ENCODE peak calls at places on chromosomes 13 and 19, in five cellular contexts. One of them, this sample, is unnamed.

GRCh38 chr13:80363890-80364503 is 23.1 kb upstream of the SPRY2 start:
- DNase-seq in RWPE1: peak; percentile 24
- DNase-seq in mammary epithelial cell: peak; percentile 5
- DNase-seq in CD4-positive, alpha-beta memory T cell: no peak
- DNase-seq in endothelial cell of umbilical vein: peak; percentile 46
- DNase-seq in this sample: no peak

GRCh38 chr13:77535448-77535847 is at the start of gene SCEL:
- DNase-seq in RWPE1: peak; percentile 82
- DNase-seq in mammary epithelial cell: peak; percentile 55
- DNase-seq in CD4-positive, alpha-beta memory T cell: no peak
- DNase-seq in endothelial cell of umbilical vein: no peak
- DNase-seq in this sample: no peak

GRCh38 chr13:102555914-102556553 is 40.8 kb upstream of the TPP2 start:
- DNase-seq in RWPE1: peak; percentile 45
- DNase-seq in mammary epithelial cell: peak; percentile 59
- DNase-seq in CD4-positive, alpha-beta memory T cell: no peak
- DNase-seq in endothelial cell of umbilical vein: peak; percentile 52
- DNase-seq in this sample: peak; percentile 24

GRCh38 chr19:2240881-2241760 is 4.5 kb downstream of the SF3A2 start:
- DNase-seq in RWPE1: no peak
- DNase-seq in mammary epithelial cell: no peak
- DNase-seq in CD4-positive, alpha-beta memory T cell: no peak
- DNase-seq in endothelial cell of umbilical vein: no peak
- DNase-seq in this sample: no peak

GRCh38 chr13:86383561-86383960 is 584.3 kb upstream of the SLITRK6 start:
- DNase-seq in RWPE1: no peak
- DNase-seq in mammary epithelial cell: no peak
- DNase-seq in CD4-positive, alpha-beta memory T cell: no peak
- DNase-seq in endothelial cell of umbilical vein: no peak
- DNase-seq in this sample: no peak

GRCh38 chr19:58581227-58582141 is 8.3 kb upstream of the MZF1 start:
- DNase-seq in RWPE1: no peak
- DNase-seq in mammary epithelial cell: peak; percentile 72
- DNase-seq in CD4-positive, alpha-beta memory T cell: peak; percentile 91
- DNase-seq in endothelial cell of umbilical vein: peak; percentile 91
- DNase-seq in this sample: peak; percentile 49

GRCh38 chr13:20475927-20476691 is 49.5 kb downstream of the CRYL1 start:
- DNase-seq in RWPE1: no peak
- DNase-seq in mammary epithelial cell: peak; percentile 44
- DNase-seq in CD4-positive, alpha-beta memory T cell: peak; percentile 86
- DNase-seq in endothelial cell of umbilical vein: no peak
- DNase-seq in this sample: no peak

GRCh38 chr13:23671367-23671766 is 101.2 kb downstream of the TNFRSF19 start:
- DNase-seq in RWPE1: no peak
- DNase-seq in mammary epithelial cell: no peak
- DNase-seq in CD4-positive, alpha-beta memory T cell: no peak
- DNase-seq in endothelial cell of umbilical vein: no peak
- DNase-seq in this sample: no peak

GRCh38 chr19:18434411-18435184 is 3.3 kb downstream of the ISYNA1 start:
- DNase-seq in RWPE1: no peak
- DNase-seq in mammary epithelial cell: no peak
- DNase-seq in CD4-positive, alpha-beta memory T cell: no peak
- DNase-seq in endothelial cell of umbilical vein: no peak
- DNase-seq in this sample: no peak

GRCh38 chr19:27824108-27824507 is 1388.8 kb downstream of the UQCRFS1 start:
- DNase-seq in RWPE1: no peak
- DNase-seq in mammary epithelial cell: no peak
- DNase-seq in CD4-positive, alpha-beta memory T cell: no peak
- DNase-seq in endothelial cell of umbilical vein: no peak
- DNase-seq in this sample: no peak

GRCh38 chr19:50870417-50871089 is 2.7 kb upstream of the KLK2 start:
- DNase-seq in RWPE1: no peak
- DNase-seq in mammary epithelial cell: no peak
- DNase-seq in CD4-positive, alpha-beta memory T cell: no peak
- DNase-seq in endothelial cell of umbilical vein: no peak
- DNase-seq in this sample: no peak

GRCh38 chr13:36395280-36395679 is 37.0 kb upstream of the CCNA1 start:
- DNase-seq in RWPE1: peak; percentile 60
- DNase-seq in mammary epithelial cell: peak; percentile 20
- DNase-seq in CD4-positive, alpha-beta memory T cell: no peak
- DNase-seq in endothelial cell of umbilical vein: peak; percentile 54
- DNase-seq in this sample: no peak

DNA sequence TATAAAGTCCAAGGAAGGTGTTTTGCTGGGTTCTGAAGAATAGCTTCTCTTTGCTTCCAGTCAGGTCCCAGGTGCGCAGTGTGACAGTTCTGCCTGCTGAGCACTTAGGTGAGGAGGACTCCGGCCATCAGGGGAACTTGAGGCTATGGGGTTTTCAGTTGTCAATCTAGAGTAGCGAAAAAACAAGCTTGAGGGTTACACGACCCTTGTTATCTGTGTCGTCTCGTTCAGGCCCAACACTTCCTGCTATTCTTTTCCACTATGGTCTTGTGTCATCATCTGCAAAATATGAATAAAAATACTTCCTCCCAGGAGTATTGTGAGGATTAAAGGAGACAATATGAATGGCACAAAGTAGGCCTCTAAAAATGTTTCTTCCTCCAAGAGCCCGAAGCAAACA is 40.3 kb upstream of the RCBTB2 start:
- DNase-seq in RWPE1: no peak
- DNase-seq in mammary epithelial cell: no peak
- DNase-seq in CD4-positive, alpha-beta memory T cell: no peak
- DNase-seq in endothelial cell of umbilical vein: peak; percentile 77
- DNase-seq in this sample: no peak
- H3K27ac ChIP-seq in RWPE1: no peak overlapping the region
- H3K27ac ChIP-seq in mammary epithelial cell: no peak overlapping the region
- H3K27ac ChIP-seq in CD4-positive, alpha-beta memory T cell: no peak overlapping the region
- H3K27ac ChIP-seq in endothelial cell of umbilical vein: no peak overlapping the region
- H3K27ac ChIP-seq in this sample: no peak overlapping the region

GRCh38 chr13:110329258-110329657 is 22.2 kb downstream of the COL4A2 start:
- DNase-seq in RWPE1: no peak
- DNase-seq in mammary epithelial cell: no peak
- DNase-seq in CD4-positive, alpha-beta memory T cell: no peak
- DNase-seq in endothelial cell of umbilical vein: no peak
- DNase-seq in this sample: no peak

GRCh38 chr13:110331362-110331761 is 24.3 kb downstream of the COL4A2 start:
- DNase-seq in RWPE1: no peak
- DNase-seq in mammary epithelial cell: no peak
- DNase-seq in CD4-positive, alpha-beta memory T cell: no peak
- DNase-seq in endothelial cell of umbilical vein: no peak
- DNase-seq in this sample: no peak

GRCh38 chr13:110329798-110330461 is 22.8 kb downstream of the COL4A2 start:
- DNase-seq in RWPE1: no peak
- DNase-seq in mammary epithelial cell: no peak
- DNase-seq in CD4-positive, alpha-beta memory T cell: no peak
- DNase-seq in endothelial cell of umbilical vein: no peak
- DNase-seq in this sample: no peak

GRCh38 chr13:110328509-110328908 is 21.4 kb downstream of the COL4A2 start:
- DNase-seq in RWPE1: no peak
- DNase-seq in mammary epithelial cell: no peak
- DNase-seq in CD4-positive, alpha-beta memory T cell: no peak
- DNase-seq in endothelial cell of umbilical vein: no peak
- DNase-seq in this sample: no peak

GRCh38 chr13:110330491-110331001 is 23.5 kb downstream of the COL4A2 start:
- DNase-seq in RWPE1: no peak
- DNase-seq in mammary epithelial cell: no peak
- DNase-seq in CD4-positive, alpha-beta memory T cell: no peak
- DNase-seq in endothelial cell of umbilical vein: no peak
- DNase-seq in this sample: no peak
- H3K27ac ChIP-seq in RWPE1: no peak overlapping the region
- H3K27ac ChIP-seq in mammary epithelial cell: no peak overlapping the region
- H3K27ac ChIP-seq in CD4-positive, alpha-beta memory T cell: no peak overlapping the region
- H3K27ac ChIP-seq in endothelial cell of umbilical vein: no peak overlapping the region
- H3K27ac ChIP-seq in this sample: no peak overlapping the region

GRCh38 chr19:35328851-35329285 is at the start of gene CD22:
- DNase-seq in RWPE1: no peak
- DNase-seq in mammary epithelial cell: no peak
- DNase-seq in CD4-positive, alpha-beta memory T cell: no peak
- DNase-seq in endothelial cell of umbilical vein: no peak
- DNase-seq in this sample: no peak
- H3K27ac ChIP-seq in RWPE1: no peak within 1 kb of the TSS
- H3K27ac ChIP-seq in mammary epithelial cell: no peak within 1 kb of the TSS
- H3K27ac ChIP-seq in CD4-positive, alpha-beta memory T cell: no peak within 1 kb of the TSS
- H3K27ac ChIP-seq in endothelial cell of umbilical vein: no peak within 1 kb of the TSS
- H3K27ac ChIP-seq in this sample: no peak within 1 kb of the TSS

GRCh38 chr19:40284501-40285352 is at the start of gene AKT2:
- DNase-seq in RWPE1: no peak
- DNase-seq in mammary epithelial cell: peak; percentile 9
- DNase-seq in CD4-positive, alpha-beta memory T cell: peak; percentile 93
- DNase-seq in endothelial cell of umbilical vein: no peak
- DNase-seq in this sample: no peak

GRCh38 chr19:40284251-40284500 is 969 bp downstream of the AKT2 start:
- DNase-seq in RWPE1: no peak
- DNase-seq in mammary epithelial cell: no peak
- DNase-seq in CD4-positive, alpha-beta memory T cell: no peak
- DNase-seq in endothelial cell of umbilical vein: peak; percentile 32
- DNase-seq in this sample: no peak

GRCh38 chr19:40285353-40286234 is 449 bp upstream of the AKT2 start:
- DNase-seq in RWPE1: peak; percentile 97
- DNase-seq in mammary epithelial cell: peak; percentile 99
- DNase-seq in CD4-positive, alpha-beta memory T cell: peak; percentile 100
- DNase-seq in endothelial cell of umbilical vein: peak; percentile 100
- DNase-seq in this sample: peak; percentile 92

GRCh38 chr19:40286235-40286530 is 1.0 kb upstream of the AKT2 start:
- DNase-seq in RWPE1: no peak
- DNase-seq in mammary epithelial cell: no peak
- DNase-seq in CD4-positive, alpha-beta memory T cell: no peak
- DNase-seq in endothelial cell of umbilical vein: no peak
- DNase-seq in this sample: no peak

GRCh38 chr19:40286674-40287421 is 1.7 kb upstream of the AKT2 start:
- DNase-seq in RWPE1: no peak
- DNase-seq in mammary epithelial cell: no peak
- DNase-seq in CD4-positive, alpha-beta memory T cell: no peak
- DNase-seq in endothelial cell of umbilical vein: no peak
- DNase-seq in this sample: no peak
- H3K27ac ChIP-seq in RWPE1: peak overlapping the region; percentile 31
- H3K27ac ChIP-seq in mammary epithelial cell: no peak overlapping the region
- H3K27ac ChIP-seq in CD4-positive, alpha-beta memory T cell: no peak overlapping the region
- H3K27ac ChIP-seq in endothelial cell of umbilical vein: no peak overlapping the region
- H3K27ac ChIP-seq in this sample: no peak overlapping the region

DNA sequence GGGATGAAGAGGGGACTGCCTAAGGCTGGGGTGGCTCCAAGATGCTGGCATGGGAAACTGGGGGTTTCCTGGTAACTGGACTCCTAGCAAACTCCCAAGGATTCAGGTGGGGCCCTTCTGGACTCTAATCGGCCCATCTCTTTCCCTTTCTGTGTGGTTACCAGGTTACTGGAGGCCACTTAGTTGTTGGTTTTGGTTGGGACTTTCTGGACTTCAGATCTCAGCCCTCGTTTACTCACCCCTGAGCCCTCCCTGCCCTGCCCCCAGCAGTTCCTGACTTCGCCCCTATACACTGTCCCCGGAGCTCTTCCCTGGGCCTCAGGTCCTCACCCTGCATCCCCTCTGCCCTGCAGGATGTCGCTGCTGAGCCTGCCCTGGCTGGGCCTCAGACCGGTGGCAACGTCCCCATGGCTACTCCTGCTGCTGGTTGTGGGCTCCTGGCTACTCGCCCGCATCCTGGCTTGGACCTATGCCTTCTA is 328 bp downstream of the CYP4F12 start:
- DNase-seq in RWPE1: no peak
- DNase-seq in mammary epithelial cell: peak; percentile 9
- DNase-seq in CD4-positive, alpha-beta memory T cell: peak; percentile 31
- DNase-seq in endothelial cell of umbilical vein: no peak
- DNase-seq in this sample: no peak
- H3K27ac ChIP-seq in RWPE1: peak overlapping the region; percentile 90
- H3K27ac ChIP-seq in mammary epithelial cell: no peak overlapping the region
- H3K27ac ChIP-seq in CD4-positive, alpha-beta memory T cell: no peak overlapping the region
- H3K27ac ChIP-seq in endothelial cell of umbilical vein: no peak overlapping the region
- H3K27ac ChIP-seq in this sample: no peak overlapping the region